ENCODE peak calls at places on chromosomes 16 and 17, in six cellular contexts. Y is fibroblast of lung; F is thoracic aorta; V is esophagus squamous epithelium; G is naive thymus-derived CD4-positive, alpha-beta T cell; A is adipocyte. O is an unnamed sample. For H3K9me3, the result is how much of the 10 kb centered on the place peaks cover.

GRCh38 chr17:45584092-45585036 is 93.8 kb upstream of the PLEKHM1 start:
- DNase-seq in Y (peak), F (no peak), V (no peak), G (peak), A (peak), O (peak)

GRCh38 chr16:10883004-10883403 is 6.0 kb downstream of the CIITA start:
- DNase-seq in Y (no peak), F (no peak), V (no peak), G (no peak), A (no peak), O (no peak)

GRCh38 chr16:89601906-89602272 is 11.6 kb upstream of the DPEP1 start:
- DNase-seq in Y (no peak), F (no peak), V (no peak), G (no peak), A (no peak), O (no peak)

GRCh38 chr17:8611671-8612298 is 18.7 kb downstream of the MYH10 start:
- DNase-seq in Y (peak), F (no peak), V (no peak), G (no peak), A (peak), O (no peak)

GRCh38 chr16:56985288-56985961 is 3.9 kb upstream of the NLRC5 start:
- DNase-seq in Y (peak), F (peak), V (no peak), G (no peak), A (peak), O (no peak)

GRCh38 chr17:58677204-58677880 is 14.5 kb downstream of the TEX14 start:
- DNase-seq in Y (peak), F (no peak), V (no peak), G (no peak), A (no peak), O (no peak)

GRCh38 chr16:17532338-17532995 is 61.7 kb upstream of the XYLT1 start:
- DNase-seq in Y (no peak), F (no peak), V (no peak), G (no peak), A (no peak), O (no peak)

GRCh38 chr16:56241596-56241995 is 50.3 kb downstream of the GNAO1 start:
- DNase-seq in Y (no peak), F (no peak), V (no peak), G (no peak), A (peak), O (no peak)

GRCh38 chr16:12992066-12992465 is 90.7 kb downstream of the SHISA9 start:
- DNase-seq in Y (no peak), F (no peak), V (no peak), G (no peak), A (no peak), O (no peak)

GRCh38 chr17:81577278-81578000 is 25.3 kb upstream of the FAAP100 start:
- DNase-seq in Y (no peak), F (no peak), V (no peak), G (no peak), A (peak), O (no peak)

GRCh38 chr17:9886141-9886930 is 18.7 kb downstream of the RCVRN start:
- DNase-seq in Y (no peak), F (no peak), V (no peak), G (no peak), A (no peak), O (no peak)

GRCh38 chr16:67451704-67452435 is 20.9 kb downstream of the HSD11B2 start:
- DNase-seq in Y (no peak), F (no peak), V (no peak), G (no peak), A (no peak), O (no peak)

GRCh38 chr16:66703359-66704215 is 7.0 kb upstream of the CMTM4 start:
- DNase-seq in Y (peak), F (no peak), V (no peak), G (no peak), A (no peak), O (no peak)

GRCh38 chr16:71933913-71934696 is 38.8 kb downstream of the IST1 start:
- DNase-seq in Y (peak), F (no peak), V (no peak), G (no peak), A (peak), O (no peak)

GRCh38 chr17:36972905-36973304 is 24.2 kb downstream of the AATF start:
- DNase-seq in Y (no peak), F (no peak), V (no peak), G (no peak), A (no peak), O (no peak)

GRCh38 chr16:14378131-14378551 is 251.9 kb downstream of the PARN start:
- DNase-seq in Y (peak), F (no peak), V (no peak), G (no peak), A (peak), O (no peak)

GRCh38 chr17:79053251-79053925 is 21.2 kb upstream of the ENGASE start:
- DNase-seq in Y (no peak), F (no peak), V (no peak), G (no peak), A (peak), O (no peak)

GRCh38 chr17:45876539-45876938 is 17.8 kb upstream of the MAPT start:
- DNase-seq in Y (no peak), F (no peak), V (no peak), G (no peak), A (no peak), O (no peak)

GRCh38 chr17:5587431-5588032 is 3.2 kb upstream of the NLRP1 start:
- DNase-seq in Y (peak), F (no peak), V (no peak), G (peak), A (peak), O (no peak)

GRCh38 chr16:48014349-48015135 is 141.3 kb downstream of the ABCC12 start:
- DNase-seq in Y (no peak), F (no peak), V (no peak), G (no peak), A (no peak), O (no peak)

DNA sequence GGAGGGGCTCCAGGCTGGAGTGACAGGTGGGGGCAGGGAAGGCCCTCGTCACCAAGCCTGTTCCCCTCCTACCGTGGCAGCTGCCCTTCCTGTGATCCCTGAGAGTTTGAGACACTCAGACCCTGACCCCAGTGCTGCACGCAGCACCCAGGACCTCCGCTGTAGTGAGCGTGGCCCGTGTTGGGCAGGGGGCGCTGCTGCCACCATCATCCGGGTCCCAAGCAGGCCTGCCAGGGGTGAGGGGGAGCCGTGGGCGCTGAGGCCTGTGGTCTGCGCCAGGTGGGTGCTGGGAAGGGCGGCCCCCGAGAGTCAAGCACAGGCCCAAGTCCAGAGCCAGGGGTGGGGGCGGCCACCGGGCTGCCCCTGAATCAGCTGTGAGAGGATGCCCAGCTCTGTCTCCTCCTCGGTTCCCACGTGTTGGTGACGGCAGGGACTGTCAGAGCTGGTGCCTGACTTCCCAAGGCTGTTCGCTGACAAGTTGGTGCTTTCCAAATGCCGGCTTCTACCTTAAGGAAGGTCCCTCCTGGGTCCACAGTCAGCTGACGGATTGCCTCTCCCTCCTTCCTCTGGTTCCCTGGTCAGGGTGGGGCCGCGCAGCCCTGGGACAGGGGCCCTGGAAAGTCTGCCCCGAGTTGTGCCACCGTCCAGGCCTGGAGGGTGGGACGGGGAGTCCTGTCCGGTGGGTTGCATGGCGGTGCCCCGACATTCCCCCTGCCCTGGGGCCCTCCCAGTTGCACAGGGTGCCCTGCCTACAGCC is 31.1 kb downstream of the TPSG1 start:
- DNase-seq in Y (no peak), F (no peak), V (no peak), G (no peak), A (no peak), O (no peak)
- H3K9me3 ChIP-seq in Y (under half), F (under half), V (under half), G (under half), A (under half), O (under half)

GRCh38 chr16:35598696-35599332 is 2139.4 kb downstream of the TP53TG3F start:
- DNase-seq in Y (no peak), F (no peak), V (no peak), G (no peak), A (no peak), O (no peak)
- H3K9me3 ChIP-seq in Y (under half), F (under half), V (under half), G (under half), A (under half), O (under half)

GRCh38 chr16:26276289-26276688 is 584.5 kb downstream of the HS3ST4 start:
- DNase-seq in Y (no peak), F (no peak), V (no peak), G (no peak), A (no peak), O (no peak)

GRCh38 chr16:26269663-26270062 is 577.9 kb downstream of the HS3ST4 start:
- DNase-seq in Y (no peak), F (no peak), V (no peak), G (no peak), A (no peak), O (no peak)

DNA sequence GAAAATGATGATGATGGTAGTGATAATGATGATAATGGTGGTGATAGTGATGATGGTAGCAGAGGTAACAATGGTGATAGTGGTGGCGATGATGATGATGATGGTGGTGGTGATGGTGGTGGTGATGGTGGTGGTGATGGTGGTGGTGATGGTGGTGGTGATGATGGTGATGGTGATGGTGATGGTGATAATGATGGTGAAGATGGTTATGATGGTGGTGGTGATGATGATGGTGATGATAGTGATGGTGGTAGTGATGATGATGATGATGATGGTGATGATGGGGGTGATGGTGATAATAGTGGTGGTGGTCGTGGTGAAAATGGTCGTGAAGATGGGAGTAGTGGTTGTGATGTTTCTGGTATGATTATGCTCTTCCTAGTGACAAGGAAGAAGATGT is 581.8 kb downstream of the HS3ST4 start:
- DNase-seq in Y (no peak), F (no peak), V (no peak), G (no peak), A (no peak), O (no peak)
- H3K9me3 ChIP-seq in Y (under half), F (under half), V (under half), G (under half), A (under half), O (under half)

GRCh38 chr16:35440875-35441274 is 1981.5 kb downstream of the TP53TG3F start:
- DNase-seq in Y (no peak), F (no peak), V (no peak), G (no peak), A (no peak), O (no peak)
- H3K9me3 ChIP-seq in Y (under half), F (under half), V (under half), G (under half), A (under half), O (under half)

GRCh38 chr16:35737076-35737475 is 2277.7 kb downstream of the TP53TG3F start:
- DNase-seq in Y (no peak), F (no peak), V (no peak), G (no peak), A (peak), O (no peak)
- H3K9me3 ChIP-seq in Y (under half), F (under half), V (under half), G (under half), A (under half), O (under half)

DNA sequence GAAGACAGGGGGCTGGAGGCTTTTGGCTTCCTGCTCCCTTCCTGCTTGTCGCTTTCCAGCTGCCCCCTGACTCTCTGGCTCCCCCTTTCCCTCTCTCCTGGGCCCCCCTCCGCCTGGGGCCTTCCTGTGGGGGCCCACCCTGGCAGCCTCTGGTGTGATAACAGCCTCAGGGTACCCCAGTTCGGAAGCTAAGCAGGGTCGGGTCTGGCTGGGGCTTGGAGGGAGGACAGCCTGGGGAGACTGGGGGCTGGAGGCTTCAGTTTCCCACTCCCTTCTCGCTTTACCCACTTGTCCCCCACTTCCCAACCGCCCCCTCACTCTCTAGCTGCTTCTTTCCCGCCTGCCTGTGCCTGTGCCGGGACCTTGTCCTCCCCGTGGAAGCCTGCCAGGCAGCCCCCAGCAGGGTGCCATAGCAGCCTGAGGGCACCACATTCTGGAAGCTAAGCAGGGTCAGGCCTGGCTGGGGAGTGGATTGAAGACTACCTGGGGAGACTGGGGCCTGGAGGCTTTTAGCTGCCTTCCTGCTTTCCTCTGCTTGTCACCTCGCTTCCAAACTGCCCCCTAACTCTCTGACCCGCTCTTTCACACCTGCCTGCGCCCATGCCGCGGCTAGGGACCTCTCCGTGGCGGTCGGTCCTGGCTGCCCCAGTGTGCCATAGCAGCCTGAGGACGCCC is 2275.5 kb downstream of the TP53TG3F start:
- DNase-seq in Y (no peak), F (no peak), V (no peak), G (no peak), A (no peak), O (no peak)
- H3K9me3 ChIP-seq in Y (under half), F (under half), V (under half), G (under half), A (under half), O (under half)